ENCODE peak calls at places on chromosome 12, in nine cellular contexts. X, A, M, P, D, O, Q, U and L are unnamed samples.

GRCh38 chr12:30980886-30981662 is 54.5 kb downstream of the TSPAN11 start:
- DNase-seq in O (no peak), U (no peak), D (peak; percentile 65), Q (no peak), X (no peak), A (no peak), M (no peak), P (no peak), L (peak; percentile 18)

GRCh38 chr12:7638064-7638763 is 27.5 kb downstream of the APOBEC1 start:
- DNase-seq in D (no peak), M (no peak), A (no peak), U (no peak), O (no peak), Q (no peak), P (peak; percentile 18), X (no peak), L (no peak)

GRCh38 chr12:53735-54095 is 12.9 kb upstream of the IQSEC3 start:
- DNase-seq in M (no peak), Q (no peak), P (no peak), A (no peak), U (no peak), D (no peak), X (no peak), O (no peak), L (no peak)

GRCh38 chr12:114628199-114628598 is 55.8 kb downstream of the TBX3 start:
- DNase-seq in A (no peak), P (no peak), X (no peak), D (no peak), U (no peak), M (no peak), O (no peak), Q (no peak), L (no peak)

GRCh38 chr12:121960541-121960940 is 42.1 kb downstream of the CFAP251 start:
- DNase-seq in M (no peak), Q (no peak), U (no peak), A (no peak), O (no peak), D (no peak), P (no peak), X (no peak), L (no peak)

GRCh38 chr12:94545937-94546771 is 86.5 kb upstream of the CEP83 start:
- DNase-seq in U (no peak), Q (peak; percentile 65), P (peak; percentile 52), X (peak; percentile 68), M (no peak), A (no peak), D (peak; percentile 6), O (peak; percentile 40), L (no peak)

GRCh38 chr12:87812030-87812429 is 217.2 kb downstream of the C12orf50 start:
- DNase-seq in D (no peak), X (peak; percentile 35), Q (peak; percentile 62), P (no peak), U (no peak), M (no peak), A (no peak), O (no peak), L (no peak)

GRCh38 chr12:56151672-56152131 is 685 bp upstream of the MYL6B start:
- DNase-seq in Q (peak; percentile 46), O (no peak), M (no peak), U (peak; percentile 82), P (peak; percentile 51), D (no peak), X (peak; percentile 47), A (peak; percentile 78), L (peak; percentile 29)

GRCh38 chr12:47763481-47764344 is 5.0 kb upstream of the RAPGEF3 start:
- DNase-seq in U (no peak), M (no peak), D (no peak), X (peak; percentile 91), O (no peak), Q (no peak), A (no peak), P (no peak), L (no peak)